ENCODE peak calls at places on chromosomes 13 and 19, in seven cellular contexts. P, B, Y, N, F, E and L are unnamed samples.

GRCh38 chr13:46142692-46143238 is 37.9 kb upstream of the CPB2 start:
- DNase-seq in P (no peak), Y (no peak), N (no peak), F (no peak), E (no peak), B (no peak), L (no peak)

GRCh38 chr13:48817166-48817802 is 158.4 kb upstream of the FNDC3A start:
- DNase-seq in E (no peak), F (no peak), Y (no peak), N (no peak), P (no peak), B (no peak), L (no peak)

GRCh38 chr19:40601061-40601973 is at the start of gene LTBP4:
- DNase-seq in F (no peak), P (no peak), E (no peak), B (no peak), Y (no peak), N (no peak), L (no peak)

GRCh38 chr13:106795847-106796246 is 227.9 kb upstream of the ARGLU1 start:
- DNase-seq in N (no peak), B (no peak), Y (no peak), F (no peak), P (no peak), E (no peak), L (no peak)

GRCh38 chr13:113464476-113464875 is 11.2 kb upstream of the ADPRHL1 start:
- DNase-seq in N (no peak), Y (no peak), E (no peak), P (no peak), B (no peak), F (no peak), L (no peak)

GRCh38 chr19:55372316-55373081 is 2.2 kb upstream of the IL11 start:
- DNase-seq in E (no peak), N (peak; percentile 84), Y (no peak), P (peak; percentile 44), B (no peak), F (no peak), L (no peak)

GRCh38 chr13:45119469-45119989 is 781 bp upstream of the GTF2F2 start:
- DNase-seq in B (peak; percentile 45), N (peak; percentile 77), P (peak; percentile 80), E (no peak), F (no peak), Y (no peak), L (no peak)

GRCh38 chr13:39603424-39603947 is 493 bp upstream of the LHFPL6 start:
- DNase-seq in Y (peak; percentile 26), N (peak; percentile 24), E (no peak), B (peak; percentile 19), P (peak; percentile 21), F (peak; percentile 54), L (no peak)

GRCh38 chr13:103788061-103788652 is 721.9 kb upstream of the SLC10A2 start:
- DNase-seq in F (peak; percentile 5), B (no peak), P (no peak), E (no peak), N (no peak), Y (peak; percentile 16), L (no peak)

DNA sequence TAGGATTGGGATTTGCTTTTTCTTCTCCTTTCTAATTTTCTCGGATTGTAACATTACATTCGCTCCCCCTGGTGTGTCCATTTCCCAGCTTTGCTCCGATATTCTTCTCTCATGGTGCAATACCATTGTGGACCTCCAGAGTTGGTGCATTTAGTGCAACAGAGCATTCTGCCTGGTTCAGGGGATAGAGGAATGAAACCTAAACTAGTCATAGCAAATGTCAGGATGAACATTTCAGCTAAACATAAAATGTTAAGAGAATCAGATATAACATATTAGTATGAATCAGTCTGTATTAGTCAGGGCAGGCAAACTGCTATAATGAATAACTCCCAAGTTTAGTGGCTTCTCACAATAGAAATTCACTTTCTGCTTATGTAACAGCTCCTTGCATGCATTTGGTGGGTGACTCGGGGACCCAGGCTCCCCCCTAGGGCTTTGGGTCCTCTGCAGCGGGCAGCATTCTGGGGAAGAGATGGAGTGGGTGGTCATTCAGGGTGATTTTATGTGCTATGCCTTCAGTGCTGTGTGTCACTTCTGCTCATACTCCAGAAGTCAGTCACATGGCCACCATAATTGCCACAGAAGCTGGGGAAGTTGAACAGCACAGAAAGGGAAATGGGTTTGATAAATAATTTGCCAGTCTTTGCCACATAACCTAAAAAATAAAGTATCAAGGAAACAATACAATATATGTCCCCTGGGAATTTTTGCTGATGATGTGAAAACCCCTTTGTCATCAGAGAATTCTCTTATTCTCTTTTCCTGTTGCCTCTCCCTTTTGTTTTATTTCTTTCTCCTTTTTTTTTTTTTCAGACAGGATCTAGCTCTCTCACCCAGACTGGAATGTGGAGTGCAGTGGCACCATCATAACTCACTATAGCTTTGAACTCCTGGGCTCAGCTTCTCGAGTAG is 111.0 kb downstream of the HSPH1 start:
- DNase-seq in B (no peak), F (peak; percentile 31), Y (no peak), N (peak; percentile 57), E (no peak), P (no peak), L (no peak)
- TF ChIP-seq CTCF in B (peak; percentile 4), F (peak; percentile 43), Y (no peak), N (peak; percentile 33), E (no peak), P (peak; percentile 44), L (no peak)

GRCh38 chr13:20566917-20567755 is at the start of gene IFT88:
- DNase-seq in N (peak; percentile 85), Y (peak; percentile 88), P (peak; percentile 78), F (peak; percentile 78), B (peak; percentile 90), E (peak; percentile 74), L (peak; percentile 49)
- TF ChIP-seq CTCF in N (no peak), Y (no peak), P (no peak), F (no peak), B (no peak), E (no peak), L (no peak)

GRCh38 chr13:24744247-24744646 is 19.7 kb upstream of the RNF17 start:
- DNase-seq in P (no peak), E (no peak), B (no peak), N (no peak), Y (no peak), F (no peak), L (no peak)

GRCh38 chr13:24745861-24746617 is 17.9 kb upstream of the RNF17 start:
- DNase-seq in N (no peak), Y (peak; percentile 32), E (no peak), F (no peak), P (no peak), B (no peak), L (no peak)

GRCh38 chr13:24747248-24748151 is 16.5 kb upstream of the RNF17 start:
- DNase-seq in P (peak; percentile 2), Y (peak; percentile 61), N (no peak), E (no peak), B (no peak), F (peak; percentile 45), L (no peak)

GRCh38 chr13:24745516-24745860 is 18.5 kb upstream of the RNF17 start:
- DNase-seq in N (no peak), E (no peak), F (no peak), Y (peak; percentile 28), P (no peak), B (no peak), L (no peak)

DNA sequence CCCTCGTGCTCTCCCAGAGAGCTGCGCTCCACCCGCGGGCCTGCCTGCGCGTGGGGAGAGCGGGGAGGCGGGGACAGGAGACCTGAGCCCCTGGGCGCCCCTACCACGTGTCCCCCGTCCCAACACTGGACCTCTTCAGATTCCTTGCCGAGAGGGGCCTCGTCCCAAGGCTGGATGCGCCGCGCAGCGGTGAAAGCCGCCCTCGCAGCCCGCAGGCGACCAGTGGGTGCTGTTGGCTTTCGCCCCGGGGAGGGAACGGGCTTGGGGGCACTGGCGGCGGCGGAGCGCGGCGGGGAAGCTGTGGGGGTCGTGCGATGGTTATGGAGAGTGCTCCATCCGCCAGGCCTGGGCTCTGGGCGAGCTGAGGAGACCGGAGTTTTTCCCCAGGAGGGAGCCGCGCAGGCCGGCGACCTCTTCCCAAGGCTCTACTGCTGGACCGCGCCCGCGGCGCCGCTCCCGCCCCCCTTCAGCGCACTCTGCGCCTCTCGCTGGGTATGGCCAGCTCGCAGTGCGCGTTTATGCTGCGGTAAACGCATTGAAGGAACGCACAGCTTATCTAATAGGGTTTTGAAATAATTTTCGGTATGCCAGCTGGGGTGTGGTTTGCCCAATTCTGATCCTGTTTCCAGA is 17.2 kb upstream of the RNF17 start:
- DNase-seq in F (no peak), Y (peak; percentile 63), N (no peak), B (no peak), P (no peak), E (no peak), L (no peak)
- TF ChIP-seq CTCF in F (peak; percentile 41), Y (no peak), N (no peak), B (peak; percentile 40), P (no peak), E (no peak), L (peak; percentile 1)

GRCh38 chr13:110518150-110518525 is 43.4 kb downstream of the RAB20 start:
- DNase-seq in N (no peak), P (no peak), E (no peak), B (no peak), Y (no peak), F (no peak), L (no peak)
- TF ChIP-seq CTCF in N (no peak), P (no peak), E (no peak), B (no peak), Y (no peak), F (no peak), L (no peak)

DNA sequence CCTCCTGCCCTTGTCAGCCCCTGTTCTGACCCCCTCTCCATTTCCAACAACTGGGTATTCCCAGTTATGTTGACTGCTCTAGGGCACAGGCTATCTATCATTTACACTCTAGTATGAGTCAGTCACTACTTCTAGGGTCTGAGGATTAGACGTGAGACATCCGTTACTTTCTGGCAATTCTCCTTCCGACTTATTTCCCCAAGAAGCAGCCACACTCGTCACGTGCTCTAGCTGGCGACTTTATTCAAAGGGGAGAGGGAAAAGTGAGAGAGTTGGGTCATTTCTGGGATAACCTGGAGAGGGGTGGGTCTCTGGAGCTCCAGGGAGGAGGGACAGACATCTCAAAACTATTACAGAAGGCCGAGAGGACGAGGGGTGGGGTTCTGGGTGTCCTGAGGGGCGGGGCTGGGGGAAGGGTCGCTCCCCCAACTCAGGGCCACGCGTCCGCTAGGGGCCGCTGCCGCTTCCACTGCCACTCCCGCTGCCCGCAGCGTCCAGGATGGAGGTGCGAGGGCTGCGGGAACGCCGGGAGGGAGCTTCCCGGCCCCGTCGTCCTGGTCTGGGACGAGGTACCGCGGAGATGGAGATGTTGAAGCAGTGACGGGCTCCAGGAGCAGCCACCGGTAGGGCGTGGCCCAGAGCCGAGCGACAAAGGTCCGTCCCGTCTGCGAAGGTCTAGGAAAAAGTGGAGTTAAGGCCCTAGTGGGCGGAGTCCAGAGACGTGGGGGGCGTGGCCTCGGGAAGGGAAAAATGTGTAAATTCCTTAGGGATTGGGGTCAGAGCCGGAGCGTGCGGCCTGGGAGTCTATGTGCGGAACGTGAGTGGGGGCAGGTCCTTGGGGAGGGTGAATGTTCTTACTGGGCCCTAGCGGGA is 8.9 kb downstream of the RTBDN start:
- DNase-seq in B (no peak), E (no peak), P (no peak), Y (peak; percentile 94), N (no peak), F (no peak), L (no peak)
- TF ChIP-seq CTCF in B (peak; percentile 47), E (no peak), P (peak; percentile 14), Y (peak; percentile 60), N (peak; percentile 32), F (peak; percentile 55), L (peak; percentile 31)